ENCODE peak calls at places on chromosomes 6 and 20, in seven cellular contexts. One of them, this sample, is unnamed.

GRCh38 chr6:41053056-41053455 is at the start of gene APOBEC2:
- DNase-seq in fibroblast of lung: no peak
- DNase-seq in tibial artery: no peak
- DNase-seq in sigmoid colon: peak; percentile 75
- DNase-seq in CD4-positive, CD25-positive, alpha-beta regulatory T cell: no peak
- DNase-seq in Peyer's patch: no peak
- DNase-seq in Panc1: no peak
- DNase-seq in this sample: no peak

GRCh38 chr6:20693466-20694063 is 159.3 kb downstream of the CDKAL1 start:
- DNase-seq in sigmoid colon: no peak
- DNase-seq in CD4-positive, CD25-positive, alpha-beta regulatory T cell: no peak
- DNase-seq in tibial artery: no peak
- DNase-seq in Peyer's patch: no peak
- DNase-seq in Panc1: no peak
- DNase-seq in fibroblast of lung: peak; percentile 45
- DNase-seq in this sample: no peak

GRCh38 chr6:34514593-34515472 is 41.3 kb downstream of the SPDEF start:
- DNase-seq in Peyer's patch: no peak
- DNase-seq in CD4-positive, CD25-positive, alpha-beta regulatory T cell: no peak
- DNase-seq in sigmoid colon: peak; percentile 56
- DNase-seq in tibial artery: no peak
- DNase-seq in Panc1: no peak
- DNase-seq in fibroblast of lung: peak; percentile 77
- DNase-seq in this sample: no peak

GRCh38 chr20:25277051-25277801 is 29.3 kb downstream of the PYGB start:
- DNase-seq in sigmoid colon: peak; percentile 59
- DNase-seq in Panc1: no peak
- DNase-seq in CD4-positive, CD25-positive, alpha-beta regulatory T cell: no peak
- DNase-seq in fibroblast of lung: no peak
- DNase-seq in tibial artery: peak; percentile 51
- DNase-seq in Peyer's patch: peak; percentile 42
- DNase-seq in this sample: no peak

GRCh38 chr6:149190228-149190831 is 127.2 kb upstream of the TAB2 start:
- DNase-seq in CD4-positive, CD25-positive, alpha-beta regulatory T cell: peak; percentile 72
- DNase-seq in sigmoid colon: no peak
- DNase-seq in tibial artery: no peak
- DNase-seq in Panc1: peak; percentile 2
- DNase-seq in Peyer's patch: peak; percentile 86
- DNase-seq in fibroblast of lung: peak; percentile 9
- DNase-seq in this sample: peak; percentile 54

GRCh38 chr6:163500105-163500504 is 85.6 kb downstream of the QKI start:
- DNase-seq in fibroblast of lung: peak; percentile 14
- DNase-seq in sigmoid colon: no peak
- DNase-seq in Peyer's patch: no peak
- DNase-seq in CD4-positive, CD25-positive, alpha-beta regulatory T cell: no peak
- DNase-seq in Panc1: no peak
- DNase-seq in tibial artery: no peak
- DNase-seq in this sample: no peak

GRCh38 chr6:169051371-169051770 is 202.3 kb downstream of the THBS2 start:
- DNase-seq in CD4-positive, CD25-positive, alpha-beta regulatory T cell: no peak
- DNase-seq in Peyer's patch: no peak
- DNase-seq in sigmoid colon: no peak
- DNase-seq in fibroblast of lung: peak; percentile 39
- DNase-seq in Panc1: no peak
- DNase-seq in tibial artery: no peak
- DNase-seq in this sample: no peak

GRCh38 chr20:59386819-59387218 is 86.4 kb downstream of the EDN3 start:
- DNase-seq in fibroblast of lung: no peak
- DNase-seq in sigmoid colon: no peak
- DNase-seq in Peyer's patch: no peak
- DNase-seq in CD4-positive, CD25-positive, alpha-beta regulatory T cell: no peak
- DNase-seq in Panc1: no peak
- DNase-seq in tibial artery: no peak
- DNase-seq in this sample: no peak

GRCh38 chr20:12591949-12592470 is 416.8 kb upstream of the SPTLC3 start:
- DNase-seq in Panc1: no peak
- DNase-seq in sigmoid colon: no peak
- DNase-seq in CD4-positive, CD25-positive, alpha-beta regulatory T cell: no peak
- DNase-seq in fibroblast of lung: no peak
- DNase-seq in Peyer's patch: no peak
- DNase-seq in tibial artery: no peak
- DNase-seq in this sample: no peak

GRCh38 chr6:107330190-107330589 is 129.2 kb downstream of the PDSS2 start:
- DNase-seq in sigmoid colon: no peak
- DNase-seq in fibroblast of lung: no peak
- DNase-seq in tibial artery: no peak
- DNase-seq in Peyer's patch: no peak
- DNase-seq in Panc1: no peak
- DNase-seq in CD4-positive, CD25-positive, alpha-beta regulatory T cell: peak; percentile 72
- DNase-seq in this sample: peak; percentile 44

GRCh38 chr6:95091823-95092436 is 485.4 kb upstream of the MANEA start:
- DNase-seq in tibial artery: no peak
- DNase-seq in Panc1: no peak
- DNase-seq in CD4-positive, CD25-positive, alpha-beta regulatory T cell: peak; percentile 34
- DNase-seq in Peyer's patch: no peak
- DNase-seq in sigmoid colon: no peak
- DNase-seq in fibroblast of lung: peak; percentile 87
- DNase-seq in this sample: peak; percentile 46

GRCh38 chr6:140020207-140020791 is 645.9 kb upstream of the CITED2 start:
- DNase-seq in sigmoid colon: no peak
- DNase-seq in tibial artery: no peak
- DNase-seq in CD4-positive, CD25-positive, alpha-beta regulatory T cell: no peak
- DNase-seq in Panc1: no peak
- DNase-seq in fibroblast of lung: no peak
- DNase-seq in Peyer's patch: no peak
- DNase-seq in this sample: no peak

GRCh38 chr6:108801331-108801730 is 46.9 kb upstream of the ARMC2 start:
- DNase-seq in tibial artery: no peak
- DNase-seq in fibroblast of lung: no peak
- DNase-seq in sigmoid colon: no peak
- DNase-seq in Panc1: no peak
- DNase-seq in Peyer's patch: no peak
- DNase-seq in CD4-positive, CD25-positive, alpha-beta regulatory T cell: no peak
- DNase-seq in this sample: no peak

GRCh38 chr20:22411568-22412450 is 172.6 kb downstream of the FOXA2 start:
- DNase-seq in sigmoid colon: peak; percentile 69
- DNase-seq in tibial artery: no peak
- DNase-seq in Peyer's patch: no peak
- DNase-seq in Panc1: no peak
- DNase-seq in fibroblast of lung: peak; percentile 73
- DNase-seq in CD4-positive, CD25-positive, alpha-beta regulatory T cell: no peak
- DNase-seq in this sample: no peak

GRCh38 chr20:34980543-34981213 is 25.0 kb downstream of the MYH7B start:
- DNase-seq in tibial artery: no peak
- DNase-seq in Peyer's patch: no peak
- DNase-seq in fibroblast of lung: peak; percentile 33
- DNase-seq in CD4-positive, CD25-positive, alpha-beta regulatory T cell: no peak
- DNase-seq in Panc1: no peak
- DNase-seq in sigmoid colon: no peak
- DNase-seq in this sample: no peak

GRCh38 chr6:15268130-15268908 is 22.4 kb downstream of the JARID2 start:
- DNase-seq in Panc1: no peak
- DNase-seq in fibroblast of lung: no peak
- DNase-seq in sigmoid colon: no peak
- DNase-seq in CD4-positive, CD25-positive, alpha-beta regulatory T cell: no peak
- DNase-seq in tibial artery: no peak
- DNase-seq in Peyer's patch: no peak
- DNase-seq in this sample: no peak

GRCh38 chr6:33410711-33411631 is at the start of gene PHF1:
- DNase-seq in Panc1: no peak
- DNase-seq in fibroblast of lung: peak; percentile 85
- DNase-seq in Peyer's patch: peak; percentile 79
- DNase-seq in tibial artery: no peak
- DNase-seq in CD4-positive, CD25-positive, alpha-beta regulatory T cell: no peak
- DNase-seq in sigmoid colon: no peak
- DNase-seq in this sample: peak; percentile 63

GRCh38 chr6:113860165-113860955 is 3.2 kb downstream of the MARCKS start:
- DNase-seq in CD4-positive, CD25-positive, alpha-beta regulatory T cell: no peak
- DNase-seq in sigmoid colon: peak; percentile 75
- DNase-seq in tibial artery: peak; percentile 67
- DNase-seq in Peyer's patch: peak; percentile 52
- DNase-seq in Panc1: no peak
- DNase-seq in fibroblast of lung: peak; percentile 58
- DNase-seq in this sample: no peak

GRCh38 chr6:114172861-114173260 is 170.0 kb downstream of the HS3ST5 start:
- DNase-seq in Peyer's patch: no peak
- DNase-seq in tibial artery: no peak
- DNase-seq in Panc1: no peak
- DNase-seq in CD4-positive, CD25-positive, alpha-beta regulatory T cell: no peak
- DNase-seq in sigmoid colon: no peak
- DNase-seq in fibroblast of lung: no peak
- DNase-seq in this sample: no peak

GRCh38 chr6:134519456-134519855 is 201.5 kb upstream of the SGK1 start:
- DNase-seq in sigmoid colon: no peak
- DNase-seq in Peyer's patch: peak; percentile 71
- DNase-seq in tibial artery: no peak
- DNase-seq in fibroblast of lung: no peak
- DNase-seq in CD4-positive, CD25-positive, alpha-beta regulatory T cell: peak; percentile 59
- DNase-seq in Panc1: no peak
- DNase-seq in this sample: peak; percentile 56

DNA sequence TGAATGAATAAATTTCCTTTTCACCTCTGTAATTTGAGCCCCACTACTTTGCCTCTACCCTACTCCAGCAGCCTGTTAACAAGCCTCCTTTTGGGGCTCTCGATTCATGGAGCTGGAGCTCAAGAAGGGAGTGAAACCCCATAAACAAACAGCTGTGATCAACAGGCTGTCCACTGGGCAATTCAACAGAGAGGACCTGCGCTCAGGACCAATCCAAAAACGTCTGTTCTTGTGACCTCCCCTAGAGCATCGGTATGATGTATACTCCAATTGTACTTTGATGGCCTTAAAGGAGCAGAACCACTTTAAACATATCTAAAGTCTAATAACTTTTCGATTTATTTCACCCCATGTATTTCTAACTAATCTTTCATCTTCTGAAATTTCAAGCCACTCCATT is 37.4 kb downstream of the HIVEP2 start:
- DNase-seq in fibroblast of lung: no peak
- DNase-seq in tibial artery: no peak
- DNase-seq in Peyer's patch: no peak
- DNase-seq in Panc1: no peak
- DNase-seq in CD4-positive, CD25-positive, alpha-beta regulatory T cell: peak; percentile 79
- DNase-seq in sigmoid colon: no peak
- DNase-seq in this sample: no peak
- H3K4me3 ChIP-seq in fibroblast of lung: no peak overlapping the region
- H3K4me3 ChIP-seq in tibial artery: no peak overlapping the region
- H3K4me3 ChIP-seq in Peyer's patch: no peak overlapping the region
- H3K4me3 ChIP-seq in Panc1: no peak overlapping the region
- H3K4me3 ChIP-seq in CD4-positive, CD25-positive, alpha-beta regulatory T cell: peak overlapping the region; percentile 92
- H3K4me3 ChIP-seq in sigmoid colon: no peak overlapping the region
- H3K4me3 ChIP-seq in this sample: no peak overlapping the region

DNA sequence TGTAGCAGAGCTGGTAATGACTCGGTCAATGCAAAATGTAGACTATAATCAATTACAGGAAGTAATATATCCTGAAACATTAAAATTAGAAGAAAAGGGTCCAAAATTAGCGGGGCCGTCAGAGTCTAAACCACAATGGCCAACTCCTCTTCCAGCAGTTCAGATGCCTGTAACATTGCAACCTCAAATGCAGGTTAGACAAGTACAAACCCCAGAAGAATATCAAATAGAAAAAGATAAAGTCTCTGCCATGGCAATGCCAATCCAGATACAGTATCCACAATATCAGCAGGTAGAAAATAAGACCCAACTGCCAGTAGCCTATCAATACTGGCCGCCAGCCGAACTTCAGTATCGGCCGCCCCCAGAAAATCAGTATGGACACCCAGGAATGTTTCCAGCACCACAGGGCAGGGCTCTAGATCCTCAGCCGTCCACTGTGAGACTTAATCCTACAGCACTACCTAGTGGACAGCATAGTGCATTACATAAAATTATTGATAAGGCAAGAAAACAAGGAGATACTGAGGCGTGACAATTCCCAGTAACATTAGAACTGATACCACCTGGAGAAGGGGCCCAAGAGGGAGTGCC is 158.4 kb downstream of the GPX5 start:
- DNase-seq in fibroblast of lung: peak; percentile 58
- DNase-seq in Peyer's patch: no peak
- DNase-seq in tibial artery: no peak
- DNase-seq in CD4-positive, CD25-positive, alpha-beta regulatory T cell: peak; percentile 32
- DNase-seq in sigmoid colon: no peak
- DNase-seq in Panc1: peak; percentile 18
- DNase-seq in this sample: peak; percentile 35
- H3K4me3 ChIP-seq in fibroblast of lung: no peak overlapping the region
- H3K4me3 ChIP-seq in Peyer's patch: no peak overlapping the region
- H3K4me3 ChIP-seq in tibial artery: no peak overlapping the region
- H3K4me3 ChIP-seq in CD4-positive, CD25-positive, alpha-beta regulatory T cell: no peak overlapping the region
- H3K4me3 ChIP-seq in sigmoid colon: no peak overlapping the region
- H3K4me3 ChIP-seq in Panc1: peak overlapping the region; percentile 5
- H3K4me3 ChIP-seq in this sample: no peak overlapping the region

GRCh38 chr20:63782051-63782471 is 42.5 kb downstream of the SLC2A4RG start:
- DNase-seq in sigmoid colon: no peak
- DNase-seq in CD4-positive, CD25-positive, alpha-beta regulatory T cell: peak; percentile 76
- DNase-seq in Peyer's patch: no peak
- DNase-seq in tibial artery: no peak
- DNase-seq in fibroblast of lung: no peak
- DNase-seq in Panc1: no peak
- DNase-seq in this sample: peak; percentile 84

GRCh38 chr20:63781181-63781580 is 41.6 kb downstream of the SLC2A4RG start:
- DNase-seq in tibial artery: no peak
- DNase-seq in Panc1: no peak
- DNase-seq in Peyer's patch: no peak
- DNase-seq in sigmoid colon: no peak
- DNase-seq in fibroblast of lung: no peak
- DNase-seq in CD4-positive, CD25-positive, alpha-beta regulatory T cell: no peak
- DNase-seq in this sample: no peak

GRCh38 chr20:63783970-63784369 is 44.4 kb downstream of the SLC2A4RG start:
- DNase-seq in sigmoid colon: no peak
- DNase-seq in fibroblast of lung: no peak
- DNase-seq in tibial artery: no peak
- DNase-seq in CD4-positive, CD25-positive, alpha-beta regulatory T cell: no peak
- DNase-seq in Peyer's patch: no peak
- DNase-seq in Panc1: no peak
- DNase-seq in this sample: no peak

GRCh38 chr20:63785646-63786255 is 45.3 kb downstream of the ZBTB46 start:
- DNase-seq in sigmoid colon: no peak
- DNase-seq in CD4-positive, CD25-positive, alpha-beta regulatory T cell: no peak
- DNase-seq in tibial artery: no peak
- DNase-seq in Panc1: no peak
- DNase-seq in fibroblast of lung: no peak
- DNase-seq in Peyer's patch: no peak
- DNase-seq in this sample: no peak

GRCh38 chr20:63782521-63782971 is 43.0 kb downstream of the SLC2A4RG start:
- DNase-seq in Panc1: no peak
- DNase-seq in Peyer's patch: no peak
- DNase-seq in tibial artery: no peak
- DNase-seq in fibroblast of lung: no peak
- DNase-seq in CD4-positive, CD25-positive, alpha-beta regulatory T cell: peak; percentile 11
- DNase-seq in sigmoid colon: no peak
- DNase-seq in this sample: no peak
- H3K4me3 ChIP-seq in Panc1: no peak overlapping the region
- H3K4me3 ChIP-seq in Peyer's patch: no peak overlapping the region
- H3K4me3 ChIP-seq in tibial artery: no peak overlapping the region
- H3K4me3 ChIP-seq in fibroblast of lung: no peak overlapping the region
- H3K4me3 ChIP-seq in CD4-positive, CD25-positive, alpha-beta regulatory T cell: no peak overlapping the region
- H3K4me3 ChIP-seq in sigmoid colon: no peak overlapping the region
- H3K4me3 ChIP-seq in this sample: no peak overlapping the region

DNA sequence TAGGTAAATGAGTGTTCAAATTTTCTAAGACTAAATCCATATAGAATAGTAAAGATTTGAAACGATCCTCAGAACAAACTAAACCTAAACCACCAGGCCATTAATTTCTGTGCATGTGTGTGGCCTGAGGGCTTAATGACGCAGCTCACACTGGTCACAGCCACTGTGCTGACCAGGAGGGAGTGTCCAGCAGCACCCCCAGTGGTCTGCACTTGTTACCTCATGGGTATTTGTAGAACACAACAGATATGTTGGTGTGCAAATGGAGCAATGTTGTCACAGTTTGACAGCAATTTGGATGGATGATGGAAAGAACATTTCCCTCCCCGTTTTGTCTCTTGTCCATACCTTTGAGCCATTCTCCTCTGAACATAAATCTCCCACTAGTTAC is 122.4 kb upstream of the EXOC2 start:
- DNase-seq in CD4-positive, CD25-positive, alpha-beta regulatory T cell: no peak
- DNase-seq in fibroblast of lung: no peak
- DNase-seq in tibial artery: no peak
- DNase-seq in Panc1: no peak
- DNase-seq in sigmoid colon: no peak
- DNase-seq in Peyer's patch: no peak
- DNase-seq in this sample: no peak
- H3K4me3 ChIP-seq in CD4-positive, CD25-positive, alpha-beta regulatory T cell: no peak overlapping the region
- H3K4me3 ChIP-seq in fibroblast of lung: no peak overlapping the region
- H3K4me3 ChIP-seq in tibial artery: no peak overlapping the region
- H3K4me3 ChIP-seq in Panc1: no peak overlapping the region
- H3K4me3 ChIP-seq in sigmoid colon: no peak overlapping the region
- H3K4me3 ChIP-seq in Peyer's patch: no peak overlapping the region
- H3K4me3 ChIP-seq in this sample: no peak overlapping the region